ENCODE peak calls at places on chromosomes 2 and 18, in nine cellular contexts. J, I, K, Z, N, M, Q, C and R are unnamed samples.

GRCh38 chr2:1995987-1996386 is 251.7 kb upstream of the PXDN start:
- DNase-seq in Q (no peak), M (no peak), N (no peak), C (no peak), Z (peak; percentile 78), J (no peak), K (no peak), I (no peak), R (no peak)

GRCh38 chr2:221501883-221502269 is 70.2 kb downstream of the EPHA4 start:
- DNase-seq in I (no peak), M (no peak), C (no peak), Z (no peak), Q (no peak), N (no peak), J (no peak), K (no peak), R (no peak)

GRCh38 chr2:73291461-73292315 is 1.7 kb downstream of the EGR4 start:
- DNase-seq in Z (no peak), I (peak; percentile 46), J (no peak), N (no peak), C (no peak), K (no peak), Q (peak; percentile 70), M (peak; percentile 35), R (peak; percentile 54)

GRCh38 chr2:119367472-119368099 is 809 bp downstream of the DBI start:
- DNase-seq in Q (peak; percentile 83), K (peak; percentile 55), J (peak; percentile 65), M (peak; percentile 51), Z (no peak), I (peak; percentile 15), N (peak; percentile 74), C (peak; percentile 11), R (peak; percentile 48)

GRCh38 chr2:84953535-84953934 is 17.4 kb upstream of the KCMF1 start:
- DNase-seq in K (no peak), I (no peak), J (no peak), C (no peak), Q (no peak), M (no peak), N (no peak), Z (no peak), R (no peak)

GRCh38 chr18:40159141-40160017 is 1795.7 kb upstream of the PIK3C3 start:
- DNase-seq in Q (no peak), C (peak; percentile 80), Z (no peak), I (peak; percentile 21), M (no peak), K (no peak), N (no peak), J (no peak), R (peak; percentile 5)

GRCh38 chr18:79682896-79683625 is 3.5 kb downstream of the CTDP1 start:
- DNase-seq in N (no peak), C (no peak), K (no peak), Q (no peak), I (no peak), M (peak; percentile 29), J (no peak), Z (no peak), R (no peak)

GRCh38 chr2:12816379-12817306 is 99.9 kb downstream of the TRIB2 start:
- DNase-seq in C (no peak), N (no peak), Q (no peak), I (no peak), K (no peak), Z (no peak), J (no peak), M (no peak), R (no peak)

GRCh38 chr18:50560681-50561629 is 1.1 kb downstream of the MAPK4 start:
- DNase-seq in I (no peak), M (peak; percentile 4), C (no peak), Q (peak; percentile 52), K (no peak), N (peak; percentile 18), J (no peak), Z (no peak), R (peak; percentile 11)

GRCh38 chr2:60552096-60552850 is 1.2 kb downstream of the BCL11A start:
- DNase-seq in I (peak; percentile 17), K (no peak), N (no peak), Q (peak; percentile 68), Z (no peak), J (peak; percentile 73), M (peak; percentile 64), C (no peak), R (peak; percentile 66)

GRCh38 chr18:55110436-55110835 is 151.2 kb upstream of the CCDC68 start:
- DNase-seq in C (no peak), Q (no peak), M (no peak), I (no peak), Z (no peak), N (no peak), J (no peak), K (no peak), R (no peak)

GRCh38 chr2:17587469-17587868 is 47.0 kb downstream of the VSNL1 start:
- DNase-seq in Q (no peak), M (no peak), I (no peak), K (no peak), C (no peak), J (no peak), Z (no peak), N (no peak), R (no peak)

GRCh38 chr2:45826889-45827635 is 175.6 kb downstream of the PRKCE start:
- DNase-seq in C (peak; percentile 79), N (no peak), Z (no peak), J (no peak), K (no peak), I (no peak), M (no peak), Q (peak; percentile 36), R (no peak)

GRCh38 chr2:235002198-235003095 is 50.6 kb downstream of the SH3BP4 start:
- DNase-seq in K (no peak), M (no peak), Z (no peak), Q (no peak), N (no peak), J (no peak), C (peak; percentile 77), I (no peak), R (no peak)

DNA sequence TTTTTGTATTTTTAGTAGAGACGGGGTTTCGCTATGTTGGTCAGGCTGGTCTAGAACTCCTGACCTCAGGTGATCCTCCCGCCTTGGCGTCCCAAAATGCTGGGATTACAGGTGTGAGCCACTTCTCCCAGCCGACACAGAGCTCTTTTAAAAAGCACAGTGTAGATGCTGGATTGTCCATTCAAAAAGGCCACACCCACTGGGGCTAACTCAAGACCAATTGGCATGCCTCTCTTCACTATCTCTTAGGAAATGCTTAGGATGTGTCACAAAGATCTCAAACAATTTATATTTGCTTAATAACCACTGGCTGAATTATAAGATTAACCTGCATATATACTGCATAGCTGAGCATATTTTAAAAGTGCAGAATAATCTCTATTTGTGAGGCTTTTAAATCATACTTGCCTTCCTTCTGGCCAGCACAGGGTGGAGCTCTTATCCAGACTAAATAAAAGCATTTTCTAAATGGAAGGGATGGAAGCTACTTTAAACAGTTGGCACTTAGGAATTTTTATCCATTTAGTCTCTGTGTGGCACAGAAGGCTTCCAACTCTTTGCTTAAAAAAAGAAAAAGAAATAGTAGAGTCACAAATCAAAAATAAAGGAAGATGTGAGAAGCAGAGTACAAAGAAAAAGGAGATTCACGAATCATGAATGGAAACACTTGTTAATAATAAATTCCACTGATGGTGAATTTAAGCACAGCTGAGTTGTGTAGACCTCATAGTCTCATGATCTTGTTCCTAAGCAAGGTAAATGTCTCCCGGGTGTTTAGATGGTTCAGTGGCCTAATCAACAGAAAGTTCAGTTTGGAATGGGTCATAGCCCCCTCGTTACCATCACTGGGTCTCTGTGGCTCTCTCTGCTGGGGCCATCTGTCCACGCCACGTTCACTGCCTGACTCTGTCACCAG is 22.4 kb downstream of the CRYGD start:
- DNase-seq in M (no peak), Z (no peak), N (no peak), Q (no peak), C (peak; percentile 40), K (no peak), J (no peak), I (peak; percentile 45), R (no peak)
- TF ChIP-seq CTCF in M (no peak), Z (no peak), N (peak; percentile 5), Q (no peak), C (peak; percentile 36), K (peak; percentile 62), J (peak; percentile 45), I (peak; percentile 63), R (no peak)

GRCh38 chr18:23177433-23178072 is 42.3 kb downstream of the CABLES1 start:
- DNase-seq in M (no peak), Z (no peak), Q (no peak), C (no peak), J (no peak), I (no peak), N (no peak), K (no peak), R (no peak)
- TF ChIP-seq CTCF in M (no peak), Z (no peak), Q (no peak), C (no peak), J (no peak), I (no peak), N (no peak), K (no peak), R (no peak)

GRCh38 chr2:239379641-239380170 is 21.1 kb downstream of the HDAC4 start:
- DNase-seq in C (no peak), Z (no peak), I (no peak), N (no peak), K (peak; percentile 17), J (no peak), M (no peak), Q (peak; percentile 24), R (no peak)
- TF ChIP-seq CTCF in C (no peak), Z (no peak), I (no peak), N (no peak), K (no peak), J (peak; percentile 25), M (no peak), Q (no peak), R (no peak)

DNA sequence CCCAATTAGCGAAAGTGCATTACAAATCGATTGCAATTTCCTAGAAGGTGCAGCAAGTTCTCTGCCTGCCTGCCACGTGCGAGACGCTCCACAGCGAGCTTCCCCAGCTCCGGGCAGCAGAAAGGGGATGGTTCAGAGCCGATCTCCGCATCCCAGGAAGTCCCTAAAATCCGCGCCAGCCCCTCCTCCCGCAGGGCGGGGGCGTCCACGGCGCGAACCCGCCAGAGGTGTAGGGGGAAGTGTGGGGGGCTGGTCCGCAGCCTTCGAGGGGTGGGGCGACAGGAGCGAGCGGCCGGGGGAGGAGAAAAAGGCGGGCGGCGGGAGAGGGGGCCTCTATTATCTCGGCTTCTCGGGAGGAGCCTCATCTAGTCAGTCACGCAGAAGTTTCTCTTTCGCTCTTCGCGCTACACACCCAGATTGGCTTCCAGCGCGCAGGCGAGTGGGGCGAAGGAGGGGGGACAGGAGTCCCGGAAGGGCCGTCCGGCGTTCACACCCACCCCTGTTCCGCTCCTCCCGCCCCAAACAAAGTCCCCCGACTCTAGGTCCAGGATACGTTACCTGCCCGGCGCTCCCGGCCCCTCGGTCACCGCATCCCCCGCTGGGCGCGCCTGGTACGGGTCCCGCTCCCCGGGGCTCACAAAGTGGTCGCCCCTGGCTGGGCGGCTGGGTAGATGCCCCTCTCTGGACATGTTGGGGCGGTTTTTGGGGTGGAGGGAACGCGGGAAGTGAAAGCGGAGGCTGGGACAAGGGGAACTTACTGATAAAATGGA is 9.1 kb upstream of the NR4A2 start:
- DNase-seq in M (peak; percentile 92), I (peak; percentile 95), K (peak; percentile 90), Z (peak; percentile 97), J (peak; percentile 28), C (peak; percentile 97), N (peak; percentile 91), Q (peak; percentile 63), R (peak; percentile 61)
- TF ChIP-seq CTCF in M (no peak), I (no peak), K (no peak), Z (no peak), J (no peak), C (no peak), N (no peak), Q (no peak), R (no peak)